ENCODE peak calls at places on chromosomes 11 and 22, in seven cellular contexts. Y is GM13977, K is pancreas, H is lung, S is esophagus squamous epithelium, M is thoracic aorta, X is HFF-Myc. Z is an unnamed sample.

GRCh38 chr11:111700186-111700585 is 66.0 kb downstream of the PPP2R1B start:
- DNase-seq in Y (no peak), K (no peak), H (no peak), S (no peak), M (no peak), X (no peak), Z (no peak)

GRCh38 chr11:27864046-27865025 is 164.1 kb upstream of the BDNF start:
- DNase-seq in Y (no peak), K (peak), H (no peak), S (no peak), M (no peak), X (no peak), Z (no peak)

GRCh38 chr11:31702966-31703365 is 108.2 kb downstream of the PAX6 start:
- DNase-seq in Y (no peak), K (no peak), H (no peak), S (no peak), M (no peak), X (no peak), Z (no peak)

GRCh38 chr11:20688761-20689160 is 19.4 kb downstream of the NELL1 start:
- DNase-seq in Y (no peak), K (no peak), H (no peak), S (no peak), M (no peak), X (no peak), Z (no peak)

GRCh38 chr11:36454991-36455611 is 55.0 kb downstream of the TRAF6 start:
- DNase-seq in Y (no peak), K (no peak), H (no peak), S (no peak), M (no peak), X (no peak), Z (no peak)

GRCh38 chr11:75150879-75151278 is at the start of gene SLCO2B1:
- DNase-seq in Y (no peak), K (no peak), H (no peak), S (no peak), M (no peak), X (no peak), Z (no peak)

GRCh38 chr11:62013266-62014157 is 46.1 kb upstream of the FTH1 start:
- DNase-seq in Y (no peak), K (no peak), H (no peak), S (no peak), M (no peak), X (no peak), Z (no peak)

GRCh38 chr11:119729581-119730346 is 764 bp upstream of the NECTIN1 start:
- DNase-seq in Y (peak), K (peak), H (peak), S (no peak), M (peak), X (peak), Z (no peak)

GRCh38 chr11:125429174-125429707 is 66.8 kb downstream of the FEZ1 start:
- DNase-seq in Y (peak), K (peak), H (no peak), S (no peak), M (no peak), X (no peak), Z (peak)

GRCh38 chr11:67312187-67313021 is 9.1 kb downstream of the SSH3 start:
- DNase-seq in Y (no peak), K (peak), H (peak), S (no peak), M (no peak), X (no peak), Z (no peak)

GRCh38 chr11:72629266-72629665 is 45.0 kb downstream of the PDE2A start:
- DNase-seq in Y (no peak), K (no peak), H (no peak), S (no peak), M (no peak), X (no peak), Z (no peak)

GRCh38 chr11:46296520-46297448 is 19.3 kb downstream of the CREB3L1 start:
- DNase-seq in Y (no peak), K (peak), H (no peak), S (no peak), M (no peak), X (peak), Z (no peak)

GRCh38 chr11:85464283-85464682 is 162.9 kb downstream of the DLG2 start:
- DNase-seq in Y (no peak), K (no peak), H (no peak), S (no peak), M (no peak), X (no peak), Z (no peak)

GRCh38 chr11:18457435-18457834 is 1.8 kb downstream of the LDHAL6A start:
- DNase-seq in Y (no peak), K (peak), H (no peak), S (no peak), M (no peak), X (no peak), Z (no peak)

GRCh38 chr11:47445840-47446239 is 3.1 kb downstream of the RAPSN start:
- DNase-seq in Y (no peak), K (no peak), H (no peak), S (no peak), M (no peak), X (no peak), Z (no peak)

GRCh38 chr22:19629720-19630419 is 84.4 kb upstream of the SEPTIN5 start:
- DNase-seq in Y (peak), K (peak), H (peak), S (peak), M (peak), X (peak), Z (peak)

GRCh38 chr11:124043420-124043819 is 2.3 kb upstream of the OR10G7 start:
- DNase-seq in Y (no peak), K (no peak), H (no peak), S (no peak), M (no peak), X (no peak), Z (no peak)

GRCh38 chr11:81963018-81963417 is 770.6 kb downstream of the FAM181B start:
- DNase-seq in Y (no peak), K (no peak), H (no peak), S (no peak), M (no peak), X (no peak), Z (no peak)

GRCh38 chr11:130772266-130773227 is 143.7 kb downstream of the SNX19 start:
- DNase-seq in Y (no peak), K (no peak), H (no peak), S (no peak), M (no peak), X (peak), Z (no peak)

GRCh38 chr11:87722756-87723599 is 452.3 kb downstream of the RAB38 start:
- DNase-seq in Y (peak), K (peak), H (no peak), S (no peak), M (no peak), X (no peak), Z (no peak)

GRCh38 chr11:119614227-119615002 is 114.6 kb downstream of the NECTIN1 start:
- DNase-seq in Y (no peak), K (no peak), H (no peak), S (no peak), M (no peak), X (no peak), Z (no peak)

GRCh38 chr11:121236115-121237001 is 56.2 kb upstream of the SC5D start:
- DNase-seq in Y (peak), K (no peak), H (no peak), S (no peak), M (no peak), X (no peak), Z (no peak)

GRCh38 chr22:42217019-42217751 is 53.3 kb downstream of the TCF20 start:
- DNase-seq in Y (peak), K (no peak), H (no peak), S (no peak), M (no peak), X (no peak), Z (no peak)

DNA sequence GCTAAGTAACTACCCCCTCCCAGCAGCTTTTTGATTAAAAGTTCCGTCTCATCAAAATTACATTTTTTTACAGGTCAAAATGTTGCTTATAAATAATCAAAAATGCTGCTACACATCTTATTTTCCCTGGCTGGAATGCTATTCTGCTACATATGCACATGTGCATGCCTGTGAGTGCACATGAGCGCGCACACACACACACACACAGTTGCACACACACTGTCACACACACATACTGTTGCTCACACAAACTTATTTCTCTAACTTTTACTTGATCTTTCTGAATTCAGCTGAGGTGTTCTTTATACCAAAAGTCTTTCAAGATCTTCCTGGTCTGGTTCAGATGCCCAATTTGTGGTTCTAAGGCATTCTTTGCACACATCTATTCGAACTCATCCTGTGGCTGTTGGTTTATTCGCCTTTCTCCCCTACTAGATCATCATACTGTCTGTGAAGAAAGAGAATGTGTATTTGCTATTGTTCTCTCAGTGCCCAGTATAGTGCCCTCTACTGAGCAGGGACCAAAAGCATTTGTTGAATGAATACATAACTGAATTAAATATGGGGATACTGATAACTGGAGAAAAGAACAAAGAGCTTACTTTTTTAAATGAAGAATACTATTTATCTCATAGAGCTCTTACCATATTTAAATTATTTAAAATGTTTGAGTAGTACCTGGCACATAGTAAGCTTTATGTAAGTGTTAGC is 68.1 kb upstream of the CCDC179 start:
- DNase-seq in Y (no peak), K (no peak), H (no peak), S (no peak), M (no peak), X (no peak), Z (no peak)
- TF ChIP-seq CTCF in Y (peak), K (no peak), H (no peak), S (no peak), M (no peak), X (no peak), Z (no peak)

DNA sequence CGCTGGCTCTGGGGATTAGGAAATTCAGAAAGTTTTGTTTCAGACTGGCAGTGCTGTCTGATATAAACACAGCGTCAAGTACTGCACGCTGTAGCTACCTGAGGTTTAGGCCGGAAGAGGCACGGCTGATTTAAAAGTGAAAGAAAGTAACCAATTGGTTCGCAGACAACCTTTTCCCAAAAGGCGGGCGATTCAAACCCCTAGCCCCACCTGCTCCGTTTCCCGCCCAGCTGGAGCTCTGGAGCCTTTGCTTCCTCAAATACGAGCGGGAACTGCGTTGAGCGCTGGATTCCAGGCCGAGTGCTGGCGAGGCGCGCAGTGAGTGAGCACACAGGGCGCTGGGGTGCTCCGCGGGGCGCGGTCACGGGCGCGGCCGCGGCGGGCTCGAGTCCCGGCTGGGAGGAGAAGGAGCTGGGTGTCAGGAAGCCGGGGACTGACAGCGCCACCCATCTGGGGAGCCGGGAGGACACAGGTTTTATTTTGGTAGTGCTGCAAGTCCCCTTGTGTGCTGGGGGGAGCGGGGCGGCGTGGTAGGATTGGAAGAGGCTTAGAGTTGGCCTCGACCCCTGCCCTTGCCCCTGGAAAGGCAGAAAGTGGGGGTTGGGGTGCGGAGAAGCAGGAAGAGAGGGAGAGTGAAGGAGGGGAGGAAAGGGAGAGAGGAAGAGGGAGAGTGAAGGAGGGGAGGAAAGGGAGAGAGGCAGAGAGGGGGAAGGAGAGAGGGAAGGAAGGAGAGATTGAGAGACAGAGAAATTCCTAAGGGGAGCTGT is 2.1 kb downstream of the FAM111A start:
- DNase-seq in Y (peak), K (peak), H (peak), S (no peak), M (peak), X (peak), Z (peak)
- TF ChIP-seq CTCF in Y (peak), K (no peak), H (no peak), S (no peak), M (no peak), X (peak), Z (no peak)

GRCh38 chr11:69013009-69013951 is at the start of gene MRGPRF:
- DNase-seq in Y (peak), K (peak), H (peak), S (no peak), M (peak), X (peak), Z (peak)
- TF ChIP-seq CTCF in Y (no peak), K (no peak), H (no peak), S (peak), M (peak), X (peak), Z (no peak)

DNA sequence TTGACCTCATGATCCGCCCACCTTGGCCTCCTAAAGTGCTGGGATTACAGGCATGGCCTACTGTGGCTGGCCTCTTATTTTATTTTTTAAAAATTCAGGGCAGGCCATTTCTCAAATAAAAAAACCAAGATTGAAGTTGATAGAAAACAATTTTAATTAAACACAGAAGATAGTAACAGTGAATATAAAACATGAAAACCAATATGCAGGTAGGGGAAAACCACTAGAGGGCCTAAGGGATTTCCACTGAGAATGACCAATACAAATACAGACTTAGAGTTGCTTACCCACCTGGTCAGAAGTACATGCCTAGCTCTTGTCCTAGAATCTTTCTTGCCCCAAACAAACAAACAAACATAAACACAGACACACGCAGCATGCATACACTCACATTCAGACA is 1.7 kb upstream of the RTCB start:
- DNase-seq in Y (peak), K (no peak), H (no peak), S (no peak), M (no peak), X (no peak), Z (no peak)
- TF ChIP-seq CTCF in Y (peak), K (no peak), H (no peak), S (no peak), M (no peak), X (peak), Z (no peak)

Z was measured in omental fat pad.